ENCODE peak calls at places on chromosome 16, in five cellular contexts. M is cardiac fibroblast, H is fibroblast of mammary gland, K is lower lobe of right lung, Y is GM23248. U is an unnamed sample.

GRCh38 chr16:81163671-81164070 is 67.5 kb upstream of the GCSH start:
- DNase-seq in M (no peak), K (no peak), Y (no peak), H (no peak), U (no peak)

GRCh38 chr16:24931091-24931490 is 84.1 kb downstream of the ARHGAP17 start:
- DNase-seq in H (no peak), K (no peak), Y (no peak), M (no peak), U (no peak)

GRCh38 chr16:24728891-24729242 is 584 bp upstream of the TNRC6A start:
- DNase-seq in H (no peak), K (no peak), M (no peak), Y (no peak), U (no peak)

GRCh38 chr16:4316732-4317461 is 1.0 kb downstream of the GLIS2 start:
- DNase-seq in M (peak), K (peak), Y (peak), H (no peak), U (no peak)

GRCh38 chr16:54766355-54766754 is 164.3 kb upstream of the IRX5 start:
- DNase-seq in H (no peak), M (no peak), Y (no peak), K (no peak), U (no peak)

GRCh38 chr16:73082608-73083007 is 34.7 kb upstream of the ZFHX3 start:
- DNase-seq in Y (peak), H (peak), K (no peak), M (peak), U (peak)

GRCh38 chr16:3101018-3101840 is 2.1 kb upstream of the ZSCAN10 start:
- DNase-seq in M (peak), K (no peak), Y (peak), H (peak), U (peak)

GRCh38 chr16:7332611-7333010 is at the start of gene RBFOX1:
- DNase-seq in M (no peak), Y (no peak), K (no peak), H (no peak), U (no peak)

GRCh38 chr16:55088098-55088497 is 157.4 kb downstream of the IRX5 start:
- DNase-seq in M (no peak), H (no peak), K (no peak), Y (no peak), U (no peak)

GRCh38 chr16:57127836-57128235 is 35.5 kb downstream of the CPNE2 start:
- DNase-seq in K (no peak), H (no peak), M (no peak), Y (no peak), U (no peak)

DNA sequence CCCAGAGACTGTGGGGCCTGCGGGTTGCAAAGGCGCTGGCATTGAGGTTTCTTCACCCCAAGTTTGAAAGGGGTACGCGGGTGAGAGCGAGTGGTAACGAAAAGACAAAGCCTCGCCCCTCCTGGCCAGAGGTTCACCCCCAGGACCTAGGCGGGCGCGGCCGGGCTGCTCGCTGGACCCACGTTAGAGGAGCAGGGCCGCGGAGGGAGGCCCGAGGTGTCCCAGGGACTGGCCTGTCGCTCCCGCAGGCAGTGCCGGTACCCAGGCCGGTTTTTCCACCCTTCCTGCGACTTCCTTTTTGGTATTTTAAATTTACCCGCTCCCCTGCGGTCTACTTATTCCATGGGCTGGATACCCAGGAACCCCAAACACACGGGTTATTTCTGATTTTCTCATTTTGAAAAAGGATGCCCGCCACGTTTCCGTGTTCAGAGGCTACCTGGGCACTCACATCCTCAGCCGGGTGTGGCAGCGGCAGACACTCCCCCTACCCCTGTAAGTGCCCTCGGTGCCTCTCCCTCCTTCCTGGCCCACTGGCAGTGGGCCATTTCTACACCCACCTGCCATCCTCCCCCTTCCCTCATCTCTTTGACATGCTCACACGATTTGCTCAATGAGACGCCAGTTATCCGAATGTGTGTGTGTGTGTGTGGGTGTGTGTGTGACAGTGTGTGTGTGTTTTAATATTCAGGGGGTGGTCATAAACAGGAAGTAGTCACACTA is 1.6 kb upstream of the FOXL1 start:
- DNase-seq in M (peak), Y (peak), H (peak), K (no peak), U (no peak)
- H3K4me3 ChIP-seq in M (peak), Y (peak), H (peak), K (peak), U (peak)

GRCh38 chr16:58462089-58462488 is 37.9 kb upstream of the NDRG4 start:
- DNase-seq in M (no peak), H (no peak), K (no peak), Y (no peak), U (no peak)
- H3K4me3 ChIP-seq in M (no peak), H (no peak), K (no peak), Y (no peak), U (no peak)

GRCh38 chr16:11327277-11328171 is 17.7 kb upstream of the RMI2 start:
- DNase-seq in K (no peak), M (no peak), Y (no peak), H (no peak), U (no peak)

GRCh38 chr16:11330526-11331237 is 14.6 kb upstream of the RMI2 start:
- DNase-seq in K (no peak), M (no peak), Y (no peak), H (no peak), U (no peak)

GRCh38 chr16:11328172-11329079 is 16.8 kb upstream of the RMI2 start:
- DNase-seq in H (peak), Y (peak), M (peak), K (peak), U (peak)

GRCh38 chr16:11329891-11330290 is 15.4 kb upstream of the RMI2 start:
- DNase-seq in M (no peak), Y (no peak), H (no peak), K (no peak), U (no peak)

GRCh38 chr16:11329080-11329491 is 16.2 kb upstream of the RMI2 start:
- DNase-seq in K (no peak), H (peak), M (peak), Y (peak), U (no peak)
- H3K4me3 ChIP-seq in K (no peak), H (no peak), M (peak), Y (peak), U (peak)

GRCh38 chr16:880471-881171 is 80.1 kb upstream of the GNG13 start:
- DNase-seq in M (no peak), Y (no peak), K (peak), H (no peak), U (no peak)

GRCh38 chr16:878071-878784 is 77.7 kb upstream of the GNG13 start:
- DNase-seq in H (no peak), M (no peak), Y (no peak), K (peak), U (no peak)

GRCh38 chr16:879986-880385 is 79.5 kb upstream of the GNG13 start:
- DNase-seq in Y (no peak), M (no peak), K (peak), H (no peak), U (no peak)

GRCh38 chr16:878886-879285 is 78.4 kb upstream of the GNG13 start:
- DNase-seq in K (no peak), H (no peak), Y (no peak), M (no peak), U (no peak)

DNA sequence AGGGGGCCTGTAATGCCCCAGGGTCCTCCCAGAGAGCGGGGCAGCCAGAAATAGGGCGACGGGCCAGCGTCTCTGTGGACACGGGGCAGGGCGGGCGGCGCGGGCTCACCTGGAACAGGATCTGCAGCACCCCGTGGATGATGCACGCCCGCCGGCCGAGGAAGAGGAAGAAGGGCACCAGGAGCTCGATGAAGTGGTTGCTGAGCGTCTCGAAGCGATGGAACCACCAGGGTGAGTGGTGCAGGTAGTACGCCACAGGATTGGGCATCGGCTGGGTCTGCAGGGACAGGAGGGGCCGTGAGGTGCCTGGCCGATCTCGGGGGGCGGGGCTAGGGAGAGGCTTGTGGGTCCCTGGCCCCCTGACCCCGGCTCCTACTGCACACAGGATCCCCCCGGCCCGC is 78.9 kb upstream of the GNG13 start:
- DNase-seq in M (no peak), H (no peak), Y (no peak), K (peak), U (no peak)
- H3K4me3 ChIP-seq in M (no peak), H (no peak), Y (no peak), K (no peak), U (no peak)